ENCODE peak calls at places on chromosomes 1 and 21, in four cellular contexts. W is uterus, L is colonic mucosa, R is neural progenitor cell. J is an unnamed sample.

GRCh38 chr1:50368179-50369007 is 54.9 kb downstream of the DMRTA2 start:
- DNase-seq in W (no peak), L (peak), R (peak), J (peak)

GRCh38 chr1:5969168-5969567 is 23.1 kb downstream of the NPHP4 start:
- DNase-seq in W (no peak), L (no peak), R (no peak), J (no peak)

GRCh38 chr1:20439282-20439681 is 46.7 kb downstream of the CAMK2N1 start:
- DNase-seq in W (no peak), L (no peak), R (peak), J (peak)

GRCh38 chr1:160081261-160081936 is at the start of gene KCNJ9:
- DNase-seq in W (no peak), L (no peak), R (peak), J (no peak)

GRCh38 chr1:37020653-37021277 is 13.6 kb downstream of the GRIK3 start:
- DNase-seq in W (no peak), L (no peak), R (peak), J (no peak)

GRCh38 chr21:16291296-16291695 is 561.5 kb downstream of the USP25 start:
- DNase-seq in W (no peak), L (no peak), R (no peak), J (no peak)

GRCh38 chr1:246210751-246211150 is 296.3 kb downstream of the SMYD3 start:
- DNase-seq in W (no peak), L (no peak), R (peak), J (no peak)

GRCh38 chr1:18385239-18385790 is 95.4 kb upstream of the KLHDC7A start:
- DNase-seq in W (no peak), L (peak), R (peak), J (no peak)

GRCh38 chr1:4124631-4125145 is 224.6 kb upstream of the C1orf174 start:
- DNase-seq in W (no peak), L (no peak), R (no peak), J (no peak)

GRCh38 chr1:212621830-212622315 is 13.3 kb downstream of the ATF3 start:
- DNase-seq in W (no peak), L (no peak), R (no peak), J (no peak)

GRCh38 chr1:40820911-40821693 is 37.5 kb downstream of the KCNQ4 start:
- DNase-seq in W (no peak), L (no peak), R (no peak), J (no peak)

GRCh38 chr1:232963366-232963765 is 13.0 kb downstream of the NTPCR start:
- DNase-seq in W (no peak), L (no peak), R (no peak), J (no peak)
- H3K4me3 ChIP-seq in W (no peak), L (no peak), R (no peak), J (no peak)

GRCh38 chr1:193181526-193181925 is 4.9 kb downstream of the B3GALT2 start:
- DNase-seq in W (no peak), L (no peak), R (no peak), J (no peak)
- H3K4me3 ChIP-seq in W (no peak), L (no peak), R (no peak), J (no peak)

GRCh38 chr1:15261155-15262002 is 14.4 kb downstream of the FHAD1 start:
- DNase-seq in W (peak), L (peak), R (no peak), J (peak)
- H3K4me3 ChIP-seq in W (no peak), L (no peak), R (no peak), J (no peak)

GRCh38 chr1:206067486-206068302 is 14.7 kb downstream of the RHEX start:
- DNase-seq in W (peak), L (no peak), R (no peak), J (no peak)
- H3K4me3 ChIP-seq in W (no peak), L (no peak), R (no peak), J (no peak)

GRCh38 chr1:175278729-175279128 is 86.2 kb upstream of the KIAA0040 start:
- DNase-seq in W (no peak), L (no peak), R (no peak), J (no peak)
- H3K4me3 ChIP-seq in W (no peak), L (no peak), R (no peak), J (no peak)

GRCh38 chr1:207866471-207867135 is 44.3 kb downstream of the CD34 start:
- DNase-seq in W (peak), L (peak), R (no peak), J (peak)
- H3K4me3 ChIP-seq in W (no peak), L (no peak), R (no peak), J (peak)